ENCODE peak calls at places on chromosomes 11 and 22, in six cellular contexts. W is lower leg skin, L is thoracic aorta, M is tibial nerve, F is cardiac fibroblast, U is mucosa of descending colon. K is an unnamed sample.

GRCh38 chr11:19820100-19820499 is 107.5 kb downstream of the NAV2 start:
- DNase-seq in F (no peak), W (no peak), M (no peak), L (no peak), U (no peak), K (no peak)

GRCh38 chr11:47979378-47980092 is 824 bp upstream of the PTPRJ start:
- DNase-seq in M (no peak), F (no peak), W (no peak), L (no peak), U (no peak), K (no peak)

GRCh38 chr11:126929186-126930085 is 71.1 kb downstream of the KIRREL3 start:
- DNase-seq in M (no peak), L (no peak), W (no peak), U (no peak), F (peak), K (no peak)

GRCh38 chr22:19892249-19892879 is 37.7 kb upstream of the GNB1L start:
- DNase-seq in F (peak), U (no peak), M (no peak), L (no peak), W (no peak), K (no peak)

GRCh38 chr22:38652858-38653257 is 3.3 kb downstream of the FAM227A start:
- DNase-seq in M (no peak), F (no peak), W (no peak), L (no peak), U (no peak), K (no peak)

GRCh38 chr11:28195449-28195848 is 87.3 kb downstream of the METTL15 start:
- DNase-seq in W (no peak), U (no peak), L (no peak), F (no peak), M (no peak), K (no peak)

GRCh38 chr11:6855971-6856542 is 6.8 kb upstream of the OR10A2 start:
- DNase-seq in M (no peak), L (no peak), W (no peak), F (peak), U (no peak), K (no peak)

GRCh38 chr22:24189249-24190158 is 8.2 kb downstream of the SUSD2 start:
- DNase-seq in M (peak), W (peak), U (peak), L (no peak), F (peak), K (peak)

GRCh38 chr22:38416621-38417251 is 38.3 kb downstream of the KCNJ4 start:
- DNase-seq in L (no peak), F (no peak), W (no peak), M (no peak), U (peak), K (no peak)

GRCh38 chr11:55920537-55920936 is 6.2 kb upstream of the OR5W2 start:
- DNase-seq in M (no peak), F (no peak), W (no peak), L (no peak), U (no peak), K (no peak)

GRCh38 chr22:41201146-41201545 is 4.0 kb upstream of the L3MBTL2 start:
- DNase-seq in L (no peak), U (no peak), W (no peak), F (no peak), M (no peak), K (no peak)

GRCh38 chr11:20132667-20133039 is 27.6 kb downstream of the DBX1 start:
- DNase-seq in L (no peak), F (no peak), U (no peak), M (no peak), W (no peak), K (no peak)

GRCh38 chr11:7077101-7077500 is 11.7 kb upstream of the RBMXL2 start:
- DNase-seq in L (no peak), U (no peak), M (no peak), W (no peak), F (no peak), K (no peak)

GRCh38 chr11:21205205-21205604 is 535.8 kb downstream of the NELL1 start:
- DNase-seq in W (no peak), U (no peak), F (no peak), M (no peak), L (no peak), K (no peak)

GRCh38 chr11:107563702-107564101 is 1.8 kb downstream of the ALKBH8 start:
- DNase-seq in W (no peak), F (peak), L (no peak), U (no peak), M (peak), K (no peak)

GRCh38 chr11:109085708-109086373 is 336.1 kb upstream of the C11orf87 start:
- DNase-seq in M (no peak), F (peak), L (no peak), W (no peak), U (no peak), K (no peak)

GRCh38 chr11:92246637-92247036 is 22.0 kb downstream of the FAT3 start:
- DNase-seq in F (peak), M (no peak), U (no peak), W (no peak), L (no peak), K (no peak)

GRCh38 chr11:2203440-2204259 is 32.0 kb upstream of the TH start:
- DNase-seq in M (no peak), F (no peak), W (no peak), L (no peak), U (peak), K (no peak)

DNA sequence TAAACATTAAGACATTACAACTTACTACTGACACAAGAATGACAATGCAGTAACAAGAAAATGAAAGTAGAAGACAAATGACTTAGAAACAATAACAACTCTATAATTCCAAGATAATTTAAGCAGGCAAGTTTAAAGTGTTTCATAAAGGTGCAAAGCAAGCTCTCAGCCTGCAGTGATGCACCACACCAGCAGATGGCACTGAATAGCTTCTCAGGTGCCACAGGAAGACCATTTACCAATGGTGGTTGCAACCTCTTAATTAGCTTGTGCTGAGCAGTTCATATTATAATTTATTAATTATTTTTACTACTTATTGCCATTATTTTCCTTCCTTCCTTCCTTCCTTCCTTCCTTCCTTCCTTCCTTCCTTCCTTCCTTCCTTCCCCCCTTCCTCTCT is 60.6 kb downstream of the NXPE2 start:
- DNase-seq in F (peak), U (peak), W (peak), M (peak), L (no peak), K (no peak)
- TF ChIP-seq CTCF in F (peak), U (peak), W (no peak), M (peak), L (peak), K (peak)

DNA sequence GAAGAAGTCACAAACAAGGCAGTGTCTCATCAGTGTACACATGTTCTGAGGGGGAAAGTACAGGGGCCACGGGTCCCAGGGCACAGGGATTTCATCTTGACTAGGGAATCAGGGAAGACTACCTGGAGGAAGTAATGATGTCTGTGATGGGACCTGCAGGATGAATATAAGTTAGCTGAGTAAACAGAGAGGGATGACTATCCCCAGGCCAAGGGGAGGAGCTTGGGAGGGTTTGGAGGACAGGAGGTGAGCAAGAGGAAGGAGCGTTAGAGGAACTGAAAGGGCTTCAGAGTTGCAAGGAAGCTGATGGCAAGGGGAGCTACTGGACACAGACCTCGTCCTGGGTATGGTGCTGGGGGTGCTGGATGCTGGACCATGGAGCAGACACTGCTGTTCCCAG is 56.4 kb downstream of the TRAF6 start:
- DNase-seq in F (peak), U (no peak), W (no peak), L (no peak), M (no peak), K (no peak)
- TF ChIP-seq CTCF in F (no peak), U (no peak), W (no peak), L (no peak), M (no peak), K (no peak)

GRCh38 chr11:119417726-119418540 is 5.0 kb downstream of the THY1 start:
- DNase-seq in L (peak), F (peak), M (no peak), U (no peak), W (peak), K (no peak)
- TF ChIP-seq CTCF in L (no peak), F (no peak), M (no peak), U (no peak), W (no peak), K (no peak)

GRCh38 chr11:65425105-65425970 is 2.7 kb downstream of the NEAT1 start:
- DNase-seq in U (peak), L (no peak), F (peak), M (peak), W (no peak), K (no peak)
- TF ChIP-seq CTCF in U (no peak), L (no peak), F (no peak), M (peak), W (no peak), K (no peak)

GRCh38 chr11:59810189-59810910 is at the start of gene MRPL16:
- DNase-seq in F (peak), U (peak), M (peak), L (peak), W (peak), K (peak)
- TF ChIP-seq CTCF in F (peak), U (no peak), M (no peak), L (no peak), W (no peak), K (peak)

GRCh38 chr11:62611705-62612365 is 740 bp downstream of the EML3 start:
- DNase-seq in F (peak), W (no peak), M (no peak), L (no peak), U (peak), K (peak)
- TF ChIP-seq CTCF in F (no peak), W (no peak), M (no peak), L (no peak), U (no peak), K (no peak)

GRCh38 chr11:10518123-10518522 is 22.9 kb downstream of the RNF141 start:
- DNase-seq in M (no peak), L (no peak), U (no peak), F (no peak), W (no peak), K (no peak)

GRCh38 chr11:10515418-10515817 is 25.6 kb downstream of the RNF141 start:
- DNase-seq in F (no peak), M (no peak), W (no peak), L (no peak), U (no peak), K (no peak)

GRCh38 chr11:10511046-10511711 is 29.8 kb downstream of the RNF141 start:
- DNase-seq in U (no peak), F (no peak), M (no peak), L (no peak), W (no peak), K (no peak)

GRCh38 chr11:10514713-10515112 is 26.3 kb downstream of the RNF141 start:
- DNase-seq in W (no peak), L (no peak), U (no peak), F (peak), M (no peak), K (no peak)

GRCh38 chr11:10514210-10514609 is 26.8 kb downstream of the RNF141 start:
- DNase-seq in L (no peak), F (peak), W (no peak), U (no peak), M (no peak), K (no peak)
- TF ChIP-seq CTCF in L (no peak), F (peak), W (no peak), U (no peak), M (peak), K (peak)

GRCh38 chr22:37197451-37198289 is 9.6 kb upstream of the C1QTNF6 start:
- DNase-seq in M (peak), L (no peak), W (no peak), U (peak), F (peak), K (no peak)

GRCh38 chr22:37198290-37199102 is 10.4 kb upstream of the C1QTNF6 start:
- DNase-seq in L (no peak), F (peak), W (peak), U (peak), M (peak), K (peak)

GRCh38 chr22:37195921-37196320 is 7.9 kb upstream of the C1QTNF6 start:
- DNase-seq in L (no peak), F (peak), M (no peak), W (no peak), U (no peak), K (no peak)

GRCh38 chr22:37194750-37195149 is 6.7 kb upstream of the C1QTNF6 start:
- DNase-seq in U (no peak), M (no peak), W (no peak), L (no peak), F (no peak), K (no peak)

GRCh38 chr22:37196539-37197450 is 8.7 kb upstream of the C1QTNF6 start:
- DNase-seq in U (peak), W (peak), F (peak), L (no peak), M (peak), K (no peak)
- TF ChIP-seq CTCF in U (no peak), W (no peak), F (no peak), L (no peak), M (peak), K (no peak)

GRCh38 chr11:72625746-72626636 is 48.2 kb downstream of the PDE2A start:
- DNase-seq in F (no peak), M (peak), U (peak), L (no peak), W (peak), K (no peak)
- TF ChIP-seq CTCF in F (no peak), M (no peak), U (no peak), L (no peak), W (no peak), K (no peak)

K was measured in mesothelial cell of epicardium.